ENCODE peak calls at places on chromosomes 3 and 15, in five cellular contexts. L, O, J, R and X are unnamed samples.

GRCh38 chr3:17518189-17519059 is 224.0 kb downstream of the TBC1D5 start:
- DNase-seq in L (no peak), O (no peak), J (no peak), R (no peak), X (no peak)

GRCh38 chr3:11434017-11434526 is 161.9 kb downstream of the ATG7 start:
- DNase-seq in L (no peak), O (no peak), J (no peak), R (no peak), X (no peak)

GRCh38 chr3:187209501-187209900 is 12.2 kb downstream of the RTP1 start:
- DNase-seq in L (no peak), O (no peak), J (no peak), R (no peak), X (no peak)

GRCh38 chr3:15899438-15899837 is 101.7 kb upstream of the ANKRD28 start:
- DNase-seq in L (peak; percentile 20), O (peak; percentile 52), J (peak; percentile 2), R (no peak), X (no peak)

GRCh38 chr3:125028657-125029056 is 27.1 kb downstream of the HEG1 start:
- DNase-seq in L (no peak), O (no peak), J (no peak), R (no peak), X (no peak)

GRCh38 chr15:68511073-68511991 is 67.5 kb upstream of the CORO2B start:
- DNase-seq in L (no peak), O (no peak), J (no peak), R (no peak), X (no peak)

GRCh38 chr3:77421916-77422315 is 382.0 kb downstream of the ROBO2 start:
- DNase-seq in L (no peak), O (no peak), J (no peak), R (no peak), X (no peak)

GRCh38 chr3:39267631-39268553 is 11.9 kb downstream of the CX3CR1 start:
- DNase-seq in L (no peak), O (no peak), J (no peak), R (no peak), X (no peak)

GRCh38 chr3:143088835-143089234 is 30.7 kb upstream of the CHST2 start:
- DNase-seq in L (no peak), O (no peak), J (no peak), R (no peak), X (no peak)

GRCh38 chr3:77931272-77932009 is 891.5 kb downstream of the ROBO2 start:
- DNase-seq in L (no peak), O (no peak), J (peak; percentile 1), R (no peak), X (no peak)

GRCh38 chr3:138452491-138452890 is 18.1 kb downstream of the ESYT3 start:
- DNase-seq in L (no peak), O (no peak), J (no peak), R (peak; percentile 41), X (no peak)